ENCODE peak calls at places on chromosomes 7 and 10, in six cellular contexts. One of them, this sample, is unnamed.

GRCh38 chr10:87915989-87916388 is 52.6 kb downstream of the PTEN start:
- DNase-seq in cardiac fibroblast: peak
- DNase-seq in A549: no peak
- DNase-seq in CD8-positive, alpha-beta T cell: no peak
- DNase-seq in ovary: no peak
- DNase-seq in fibroblast of pulmonary artery: peak
- DNase-seq in this sample: no peak

GRCh38 chr10:1022413-1022812 is 3.2 kb downstream of the IDI2 start:
- DNase-seq in A549: no peak
- DNase-seq in cardiac fibroblast: no peak
- DNase-seq in CD8-positive, alpha-beta T cell: no peak
- DNase-seq in ovary: no peak
- DNase-seq in fibroblast of pulmonary artery: no peak
- DNase-seq in this sample: no peak

GRCh38 chr7:3191545-3191944 is 109.5 kb upstream of the SDK1 start:
- DNase-seq in CD8-positive, alpha-beta T cell: no peak
- DNase-seq in ovary: no peak
- DNase-seq in fibroblast of pulmonary artery: no peak
- DNase-seq in cardiac fibroblast: no peak
- DNase-seq in A549: no peak
- DNase-seq in this sample: no peak

GRCh38 chr10:77392851-77393250 is 244.8 kb downstream of the KCNMA1 start:
- DNase-seq in A549: peak
- DNase-seq in CD8-positive, alpha-beta T cell: no peak
- DNase-seq in fibroblast of pulmonary artery: peak
- DNase-seq in cardiac fibroblast: peak
- DNase-seq in ovary: no peak
- DNase-seq in this sample: peak

GRCh38 chr10:59176241-59177030 is at the start of gene PHYHIPL:
- DNase-seq in cardiac fibroblast: no peak
- DNase-seq in CD8-positive, alpha-beta T cell: no peak
- DNase-seq in ovary: peak
- DNase-seq in A549: peak
- DNase-seq in fibroblast of pulmonary artery: no peak
- DNase-seq in this sample: no peak

GRCh38 chr10:74027702-74028101 is 29.8 kb downstream of the VCL start:
- DNase-seq in ovary: no peak
- DNase-seq in fibroblast of pulmonary artery: no peak
- DNase-seq in A549: no peak
- DNase-seq in cardiac fibroblast: peak
- DNase-seq in CD8-positive, alpha-beta T cell: no peak
- DNase-seq in this sample: no peak

GRCh38 chr10:123965973-123966895 is 74.6 kb upstream of the CPXM2 start:
- DNase-seq in A549: no peak
- DNase-seq in ovary: no peak
- DNase-seq in fibroblast of pulmonary artery: no peak
- DNase-seq in CD8-positive, alpha-beta T cell: no peak
- DNase-seq in cardiac fibroblast: no peak
- DNase-seq in this sample: no peak

GRCh38 chr10:131111474-131112080 is 199.9 kb downstream of the TCERG1L start:
- DNase-seq in CD8-positive, alpha-beta T cell: no peak
- DNase-seq in fibroblast of pulmonary artery: no peak
- DNase-seq in cardiac fibroblast: no peak
- DNase-seq in A549: no peak
- DNase-seq in ovary: no peak
- DNase-seq in this sample: no peak

GRCh38 chr7:105336009-105336408 is 52.7 kb downstream of the SRPK2 start:
- DNase-seq in cardiac fibroblast: peak
- DNase-seq in CD8-positive, alpha-beta T cell: no peak
- DNase-seq in ovary: no peak
- DNase-seq in A549: no peak
- DNase-seq in fibroblast of pulmonary artery: peak
- DNase-seq in this sample: no peak

GRCh38 chr10:42997849-42998165 is 79.1 kb upstream of the RET start:
- DNase-seq in A549: no peak
- DNase-seq in fibroblast of pulmonary artery: no peak
- DNase-seq in CD8-positive, alpha-beta T cell: no peak
- DNase-seq in ovary: no peak
- DNase-seq in cardiac fibroblast: no peak
- DNase-seq in this sample: no peak

GRCh38 chr10:28253174-28253783 is 49.6 kb downstream of the MPP7 start:
- DNase-seq in fibroblast of pulmonary artery: no peak
- DNase-seq in ovary: no peak
- DNase-seq in A549: no peak
- DNase-seq in CD8-positive, alpha-beta T cell: no peak
- DNase-seq in cardiac fibroblast: no peak
- DNase-seq in this sample: peak

GRCh38 chr10:3192856-3193635 is 20.5 kb upstream of the PITRM1 start:
- DNase-seq in CD8-positive, alpha-beta T cell: peak
- DNase-seq in fibroblast of pulmonary artery: peak
- DNase-seq in cardiac fibroblast: peak
- DNase-seq in A549: peak
- DNase-seq in ovary: peak
- DNase-seq in this sample: peak

GRCh38 chr10:61757001-61757400 is 94.3 kb downstream of the CABCOCO1 start:
- DNase-seq in ovary: no peak
- DNase-seq in A549: no peak
- DNase-seq in fibroblast of pulmonary artery: no peak
- DNase-seq in cardiac fibroblast: no peak
- DNase-seq in CD8-positive, alpha-beta T cell: no peak
- DNase-seq in this sample: no peak

GRCh38 chr7:134646425-134647305 is at the start of gene BPGM:
- DNase-seq in fibroblast of pulmonary artery: peak
- DNase-seq in A549: peak
- DNase-seq in cardiac fibroblast: peak
- DNase-seq in CD8-positive, alpha-beta T cell: peak
- DNase-seq in ovary: peak
- DNase-seq in this sample: peak
- TF ChIP-seq CTCF in fibroblast of pulmonary artery: peak
- TF ChIP-seq CTCF in A549: peak
- TF ChIP-seq CTCF in cardiac fibroblast: peak
- TF ChIP-seq CTCF in CD8-positive, alpha-beta T cell: peak
- TF ChIP-seq CTCF in ovary: no peak
- TF ChIP-seq CTCF in this sample: peak

GRCh38 chr7:27168265-27168947 is 3.1 kb upstream of the HOXA9 start:
- DNase-seq in fibroblast of pulmonary artery: no peak
- DNase-seq in ovary: no peak
- DNase-seq in A549: no peak
- DNase-seq in CD8-positive, alpha-beta T cell: no peak
- DNase-seq in cardiac fibroblast: no peak
- DNase-seq in this sample: no peak
- H3K4me3 ChIP-seq in fibroblast of pulmonary artery: no peak
- H3K4me3 ChIP-seq in ovary: peak
- H3K4me3 ChIP-seq in A549: no peak
- H3K4me3 ChIP-seq in CD8-positive, alpha-beta T cell: no peak
- H3K4me3 ChIP-seq in cardiac fibroblast: no peak
- H3K4me3 ChIP-seq in this sample: peak

DNA sequence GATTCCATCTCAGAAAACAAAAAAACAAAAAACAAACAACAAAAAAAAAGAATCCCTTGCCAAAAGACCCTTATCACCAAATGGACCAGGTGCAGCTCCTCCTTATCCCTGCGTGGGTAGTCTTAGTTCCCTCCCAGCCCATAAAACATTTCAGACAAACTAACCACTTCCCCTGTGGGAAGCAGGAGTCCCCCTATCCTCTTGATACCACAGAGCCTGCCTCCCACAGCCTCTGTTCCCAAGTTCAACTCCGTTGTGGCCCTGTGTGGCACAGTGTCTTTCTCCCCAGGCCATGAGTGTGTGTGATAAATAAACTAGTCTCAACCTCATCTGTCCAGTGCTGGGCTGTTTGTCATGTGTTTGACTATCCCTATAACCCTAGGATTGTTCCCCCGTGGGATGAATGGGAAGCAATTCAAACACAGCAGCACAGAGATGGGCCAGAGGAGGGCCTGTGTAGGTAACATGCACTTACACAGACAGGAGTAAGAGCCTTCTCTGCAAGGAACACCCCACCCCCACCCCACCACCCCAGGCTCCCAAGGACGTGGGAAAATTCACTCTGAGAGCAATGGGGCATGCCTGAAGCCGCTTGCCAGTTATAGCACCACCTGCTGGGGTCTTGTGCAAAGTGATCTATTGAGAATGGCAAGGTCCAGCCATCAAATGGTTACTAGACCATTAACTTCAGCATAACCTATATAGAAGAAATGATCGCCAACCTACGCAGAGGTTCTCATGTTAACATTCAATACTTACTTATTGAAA is 147.1 kb upstream of the GHITM start:
- DNase-seq in CD8-positive, alpha-beta T cell: no peak
- DNase-seq in cardiac fibroblast: peak
- DNase-seq in fibroblast of pulmonary artery: peak
- DNase-seq in A549: peak
- DNase-seq in ovary: no peak
- DNase-seq in this sample: no peak
- TF ChIP-seq CTCF in CD8-positive, alpha-beta T cell: no peak
- TF ChIP-seq CTCF in cardiac fibroblast: no peak
- TF ChIP-seq CTCF in fibroblast of pulmonary artery: peak
- TF ChIP-seq CTCF in A549: no peak
- TF ChIP-seq CTCF in ovary: no peak
- TF ChIP-seq CTCF in this sample: peak

DNA sequence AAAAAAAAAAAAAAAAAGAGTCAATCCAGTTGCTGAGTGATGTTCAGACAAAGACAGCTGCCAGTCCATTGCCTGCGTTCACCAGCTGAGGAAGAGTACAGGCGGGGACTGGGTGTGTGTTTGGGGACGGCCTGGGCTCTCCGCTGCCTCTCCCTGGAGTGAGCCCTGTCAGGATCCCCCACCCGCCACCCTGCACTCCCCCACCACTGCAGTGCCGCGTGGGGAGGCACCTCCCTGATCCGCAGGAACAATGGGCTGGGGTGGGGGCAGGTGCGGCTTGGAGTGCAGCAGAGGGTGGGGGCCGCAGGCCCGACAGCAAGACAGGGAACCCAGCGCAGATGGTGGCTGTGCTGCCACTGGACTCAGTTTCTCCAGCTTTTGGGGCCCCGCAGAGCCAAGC is 1.4 kb downstream of the HSPA12A start:
- DNase-seq in fibroblast of pulmonary artery: no peak
- DNase-seq in A549: no peak
- DNase-seq in cardiac fibroblast: no peak
- DNase-seq in ovary: peak
- DNase-seq in CD8-positive, alpha-beta T cell: no peak
- DNase-seq in this sample: no peak
- H3K4me3 ChIP-seq in fibroblast of pulmonary artery: peak
- H3K4me3 ChIP-seq in A549: peak
- H3K4me3 ChIP-seq in cardiac fibroblast: peak
- H3K4me3 ChIP-seq in ovary: peak
- H3K4me3 ChIP-seq in CD8-positive, alpha-beta T cell: no peak
- H3K4me3 ChIP-seq in this sample: peak

This sample was measured in AG09309.